ENCODE peak calls at places on chromosomes 4 and X, in six cellular contexts. L, F, Z, B, N and D are unnamed samples. For H3K27me3 and H3K36me3, the result is how much of the 10 kb centered on the place peaks cover.

GRCh38 chrX:66053414-66053813 is 13.5 kb upstream of the VSIG4 start:
- DNase-seq in L (no peak), F (peak), B (no peak), Z (no peak), N (no peak), D (no peak)

GRCh38 chrX:2874222-2875135 is 45.7 kb downstream of the GYG2 start:
- DNase-seq in Z (no peak), F (no peak), N (no peak), B (no peak), L (no peak), D (no peak)

GRCh38 chr4:75030649-75031235 is 97.8 kb downstream of the PARM1 start:
- DNase-seq in N (peak), Z (peak), B (no peak), F (no peak), L (no peak), D (no peak)

GRCh38 chrX:14801136-14801535 is 71.7 kb downstream of the FANCB start:
- DNase-seq in Z (no peak), N (no peak), B (no peak), F (no peak), L (peak), D (no peak)

GRCh38 chrX:131633285-131633917 is 89.5 kb downstream of the OR13H1 start:
- DNase-seq in L (peak), B (peak), F (peak), Z (peak), N (peak), D (peak)

GRCh38 chr4:69896530-69897116 is 34.2 kb upstream of the CSN1S1 start:
- DNase-seq in F (no peak), L (no peak), Z (no peak), B (no peak), N (no peak), D (no peak)

GRCh38 chr4:102757681-102758080 is 3.1 kb downstream of the MANBA start:
- DNase-seq in N (no peak), L (no peak), Z (no peak), B (no peak), F (peak), D (no peak)

GRCh38 chr4:180380733-180381132 is 1862.5 kb upstream of the TENM3 start:
- DNase-seq in N (no peak), L (peak), Z (no peak), F (no peak), B (no peak), D (no peak)

GRCh38 chr4:164350086-164350485 is 403.8 kb upstream of the SMIM31 start:
- DNase-seq in Z (no peak), N (no peak), L (peak), F (no peak), B (no peak), D (no peak)

GRCh38 chr4:99156992-99157391 is 12.9 kb upstream of the ADH4 start:
- DNase-seq in B (no peak), N (no peak), F (no peak), Z (no peak), L (no peak), D (no peak)

GRCh38 chr4:16110906-16111305 is 27.1 kb upstream of the PROM1 start:
- DNase-seq in N (no peak), Z (no peak), L (no peak), B (no peak), F (peak), D (no peak)

GRCh38 chrX:40154853-40155616 is 57.3 kb upstream of the BCOR start:
- DNase-seq in F (peak), B (peak), N (peak), L (no peak), Z (peak), D (no peak)

GRCh38 chr4:77044458-77045124 is 31.2 kb downstream of the CCNI start:
- DNase-seq in L (peak), F (no peak), N (no peak), B (no peak), Z (no peak), D (no peak)

GRCh38 chr4:75327804-75328512 is 186.2 kb downstream of the RCHY1 start:
- DNase-seq in Z (no peak), F (no peak), L (no peak), B (no peak), N (no peak), D (no peak)

GRCh38 chr4:174314770-174315169 is 31.1 kb downstream of the CEP44 start:
- DNase-seq in B (no peak), N (no peak), F (peak), Z (no peak), L (peak), D (no peak)

GRCh38 chr4:128924951-128925350 is 115.5 kb downstream of the JADE1 start:
- DNase-seq in Z (no peak), F (no peak), L (peak), N (no peak), B (no peak), D (no peak)

GRCh38 chr4:84647307-84647884 is 64.5 kb downstream of the CDS1 start:
- DNase-seq in N (no peak), L (no peak), F (peak), Z (no peak), B (no peak), D (no peak)

GRCh38 chr4:57504139-57504538 is 394.0 kb upstream of the IGFBP7 start:
- DNase-seq in Z (no peak), B (no peak), L (no peak), F (no peak), N (no peak), D (no peak)

GRCh38 chr4:51853027-51853682 is 10.2 kb downstream of the DCUN1D4 start:
- DNase-seq in N (peak), B (no peak), F (peak), Z (peak), L (no peak), D (no peak)

GRCh38 chrX:19810370-19810769 is 77.0 kb downstream of the SH3KBP1 start:
- DNase-seq in F (no peak), B (no peak), Z (no peak), N (no peak), L (no peak), D (no peak)

GRCh38 chr4:52939325-52939724 is 77.2 kb downstream of the RASL11B start:
- DNase-seq in L (no peak), F (no peak), N (no peak), Z (no peak), B (no peak), D (no peak)

GRCh38 chr4:932713-933070 is 432 bp downstream of the TMEM175 start:
- DNase-seq in Z (no peak), N (no peak), L (no peak), F (no peak), B (no peak), D (no peak)

GRCh38 chr4:177393236-177393635 is 49.0 kb downstream of the AGA start:
- DNase-seq in L (no peak), N (no peak), F (no peak), Z (no peak), B (no peak), D (no peak)

GRCh38 chr4:119211856-119212250 is 660 bp upstream of the USP53 start:
- DNase-seq in L (no peak), F (no peak), B (no peak), N (no peak), Z (no peak), D (no peak)

GRCh38 chrX:139881572-139881971 is 51.3 kb downstream of the ATP11C start:
- DNase-seq in N (no peak), B (no peak), L (no peak), F (no peak), Z (no peak), D (no peak)

GRCh38 chrX:123274796-123275195 is 90.7 kb downstream of the GRIA3 start:
- DNase-seq in Z (no peak), B (no peak), N (no peak), L (no peak), F (no peak), D (no peak)

GRCh38 chr4:37008199-37008598 is 236.3 kb upstream of the NWD2 start:
- DNase-seq in Z (no peak), L (no peak), F (no peak), N (no peak), B (no peak), D (peak)

GRCh38 chr4:25779021-25779420 is 83.8 kb downstream of the SEL1L3 start:
- DNase-seq in Z (no peak), B (no peak), F (no peak), L (peak), N (no peak), D (no peak)

GRCh38 chr4:181823645-181824044 is 419.6 kb upstream of the TENM3 start:
- DNase-seq in N (no peak), F (no peak), L (no peak), B (no peak), Z (no peak), D (no peak)

GRCh38 chr4:103012085-103012484 is 7.4 kb downstream of the SLC9B1 start:
- DNase-seq in L (peak), Z (no peak), N (no peak), B (no peak), F (no peak), D (peak)

GRCh38 chrX:19660604-19661003 is 145.3 kb upstream of the MAP3K15 start:
- DNase-seq in B (no peak), L (no peak), F (no peak), Z (no peak), N (no peak), D (no peak)

DNA sequence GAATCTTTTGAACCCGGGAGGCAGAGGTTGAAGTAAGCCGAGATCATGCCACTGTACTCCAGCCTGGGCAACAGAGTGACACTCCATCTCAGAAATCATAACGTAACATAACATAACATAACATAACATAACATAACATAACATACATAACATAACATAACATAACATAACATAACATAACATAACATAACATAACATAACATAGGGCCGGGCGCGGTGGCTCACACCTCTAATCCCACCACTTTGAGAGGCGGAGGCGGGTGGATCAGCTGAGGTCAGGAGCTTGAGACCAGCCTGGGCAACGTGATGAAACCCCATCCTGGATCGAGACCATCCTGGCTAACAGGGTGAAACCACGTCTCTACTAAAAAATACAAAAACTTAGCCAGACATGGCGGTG is 76.7 kb downstream of the NOCT start:
- DNase-seq in N (no peak), Z (no peak), F (no peak), B (no peak), L (no peak), D (no peak)
- H3K27me3 ChIP-seq in N (under half), Z (under half), F (under half), B (under half), L (under half), D (under half)

GRCh38 chrX:72042860-72043248 is 88.9 kb downstream of the RTL5 start:
- DNase-seq in Z (no peak), L (no peak), N (no peak), F (peak), B (no peak), D (no peak)

GRCh38 chrX:72046447-72046846 is 85.3 kb downstream of the RTL5 start:
- DNase-seq in B (no peak), N (no peak), F (no peak), L (no peak), Z (no peak), D (no peak)

GRCh38 chrX:72041901-72042859 is 89.5 kb downstream of the RTL5 start:
- DNase-seq in B (no peak), L (no peak), Z (no peak), F (peak), N (no peak), D (no peak)

GRCh38 chrX:72045552-72046277 is 86.0 kb downstream of the RTL5 start:
- DNase-seq in Z (peak), F (peak), B (no peak), L (peak), N (no peak), D (peak)

DNA sequence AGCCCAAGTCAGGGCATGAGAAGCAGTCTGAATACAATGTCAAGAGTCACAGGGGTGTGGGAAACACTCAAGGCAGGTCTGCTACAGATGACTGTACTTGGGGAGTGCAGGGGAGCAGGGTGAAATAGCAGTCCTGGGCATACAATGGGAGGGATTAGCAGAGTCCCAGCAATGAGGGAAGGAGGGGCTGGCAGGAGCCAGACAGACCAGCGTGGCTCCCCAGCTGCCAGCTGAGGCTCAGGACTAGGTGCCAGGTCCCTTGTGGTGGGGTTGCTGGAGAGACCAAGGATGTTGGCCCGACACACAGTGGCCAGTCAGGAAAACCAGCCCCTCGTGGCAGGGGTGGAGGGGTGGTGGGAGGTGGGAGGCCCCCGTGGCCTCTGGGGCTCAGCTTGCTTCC is 86.6 kb downstream of the RTL5 start:
- DNase-seq in N (no peak), B (no peak), F (peak), Z (peak), L (peak), D (no peak)
- H3K4me3 ChIP-seq in N (no peak), B (no peak), F (no peak), Z (no peak), L (no peak), D (no peak)

DNA sequence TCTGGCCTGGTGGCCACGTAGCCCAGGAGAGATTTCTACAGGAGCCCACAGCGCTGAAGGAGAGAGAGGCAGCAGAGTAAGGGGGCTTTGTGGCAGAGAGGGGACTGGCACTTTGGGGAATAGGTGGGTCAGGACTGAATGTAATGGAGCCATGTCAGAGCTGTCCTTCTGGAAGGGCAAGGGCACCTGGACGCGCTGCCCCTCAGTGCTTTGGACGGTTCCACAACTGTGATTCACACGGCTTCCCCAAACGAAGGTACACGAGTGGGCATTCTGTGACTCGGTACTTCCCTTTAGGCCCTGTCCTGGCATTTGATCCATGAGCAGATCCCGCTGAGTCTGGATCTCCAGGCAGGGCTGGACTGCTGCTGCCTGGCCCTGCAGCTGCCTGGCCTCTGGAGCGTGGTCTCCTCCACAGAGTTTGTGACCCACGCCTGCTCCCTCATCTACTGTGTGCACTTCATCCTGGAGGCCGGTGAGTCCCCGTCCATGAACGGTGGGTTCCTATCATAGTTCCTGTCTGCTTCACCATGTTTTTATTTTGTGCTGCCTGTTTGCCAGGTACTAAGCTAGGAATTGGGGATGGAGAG is 35.2 kb upstream of the MSANTD1 start:
- DNase-seq in F (no peak), L (no peak), B (peak), Z (no peak), N (no peak), D (no peak)
- H3K36me3 ChIP-seq in F (half or more), L (under half), B (half or more), Z (half or more), N (under half), D (under half)

DNA sequence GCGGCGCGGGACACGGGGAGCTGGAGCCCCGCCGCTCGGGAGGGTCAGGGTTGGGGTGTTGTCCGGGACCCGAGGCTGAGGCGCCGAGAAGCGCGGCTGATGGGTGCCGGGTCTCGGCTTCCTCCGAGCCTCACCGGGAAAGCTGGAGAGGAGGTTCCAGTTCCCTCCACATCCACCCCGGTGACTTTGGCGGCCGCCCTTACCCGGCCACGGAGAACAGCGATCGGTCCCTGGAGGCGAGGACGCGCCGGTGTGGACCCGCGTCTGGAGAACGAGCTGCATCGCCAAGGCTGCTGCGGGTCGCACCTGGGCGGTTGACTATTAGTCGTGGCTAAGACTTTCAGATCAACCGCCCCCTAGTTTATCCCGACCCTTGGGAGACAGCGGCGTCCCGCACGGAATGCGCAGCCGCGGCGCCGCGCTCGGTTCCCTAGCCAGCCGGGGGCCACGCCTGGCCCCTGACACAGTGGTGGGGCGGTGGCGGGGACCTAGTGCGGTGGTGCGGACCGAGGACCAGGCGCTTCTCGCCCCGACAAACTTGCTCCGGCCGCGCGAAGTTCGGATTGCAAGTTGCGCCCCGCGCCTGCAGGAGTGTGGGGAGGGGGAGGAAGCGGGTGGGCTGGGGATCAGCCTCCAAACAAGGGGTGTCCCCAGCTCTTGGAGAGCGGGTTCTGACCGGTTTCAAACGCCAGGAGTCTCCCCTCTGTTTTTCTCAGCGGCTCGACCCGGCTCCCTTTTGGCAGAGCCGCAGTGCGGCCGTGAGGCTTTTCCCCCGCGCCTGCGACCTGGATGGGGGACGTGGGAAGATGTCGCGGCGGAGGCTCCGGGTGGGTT is 540 bp downstream of the FHDC1 start:
- DNase-seq in F (peak), B (peak), Z (peak), L (peak), N (peak), D (peak)
- H3K27me3 ChIP-seq in F (under half), B (under half), Z (under half), L (under half), N (under half), D (under half)

GRCh38 chr4:110348711-110349383 is 127.1 kb upstream of the ENPEP start:
- DNase-seq in B (no peak), F (no peak), N (peak), L (no peak), Z (no peak), D (no peak)

GRCh38 chr4:110357521-110357920 is 118.4 kb upstream of the ENPEP start:
- DNase-seq in B (no peak), F (no peak), N (no peak), Z (no peak), L (no peak), D (no peak)

GRCh38 chr4:110359076-110359475 is 116.9 kb upstream of the ENPEP start:
- DNase-seq in N (no peak), F (no peak), Z (no peak), L (no peak), B (no peak), D (no peak)

GRCh38 chr4:110352670-110353442 is 123.1 kb upstream of the ENPEP start:
- DNase-seq in Z (no peak), F (no peak), N (no peak), B (no peak), L (no peak), D (no peak)

DNA sequence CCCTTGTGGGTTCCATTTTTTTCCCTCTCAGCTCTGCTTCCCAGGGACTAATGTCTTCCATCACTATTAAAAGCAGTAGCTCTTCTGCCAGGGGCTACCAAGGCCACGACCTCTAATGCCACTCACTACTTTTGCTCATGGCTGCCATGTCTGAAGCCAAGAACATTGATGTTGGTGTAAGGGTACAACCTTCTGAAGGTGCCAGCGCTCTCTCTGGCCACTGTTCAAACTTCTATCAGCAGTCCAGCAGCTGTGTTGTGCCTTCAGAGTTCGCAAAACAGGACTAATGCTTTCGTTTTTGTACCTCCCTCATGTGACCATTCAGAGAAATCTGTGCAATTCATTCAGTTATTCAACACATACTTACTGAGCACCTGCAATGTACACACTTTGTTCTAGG is 121.5 kb upstream of the ENPEP start:
- DNase-seq in F (no peak), N (no peak), B (no peak), Z (no peak), L (no peak), D (no peak)
- H3K4me3 ChIP-seq in F (no peak), N (no peak), B (no peak), Z (no peak), L (no peak), D (no peak)

GRCh38 chr4:7007142-7007907 is 35.8 kb upstream of the TADA2B start:
- DNase-seq in L (no peak), F (peak), N (no peak), Z (no peak), B (peak), D (no peak)
- H3K36me3 ChIP-seq in L (under half), F (half or more), N (under half), Z (under half), B (under half), D (under half)

GRCh38 chr4:11073621-11074051 is 355.1 kb downstream of the HS3ST1 start:
- DNase-seq in L (no peak), Z (no peak), B (no peak), F (peak), N (no peak), D (no peak)

GRCh38 chr4:11072426-11072825 is 356.3 kb downstream of the HS3ST1 start:
- DNase-seq in Z (no peak), F (no peak), N (no peak), L (no peak), B (no peak), D (no peak)

GRCh38 chr4:11072999-11073398 is 355.7 kb downstream of the HS3ST1 start:
- DNase-seq in B (no peak), F (no peak), N (no peak), L (no peak), Z (no peak), D (no peak)

GRCh38 chr4:11070813-11071212 is 357.9 kb downstream of the HS3ST1 start:
- DNase-seq in F (no peak), B (no peak), Z (no peak), N (no peak), L (no peak), D (no peak)

GRCh38 chr4:11069581-11069980 is 359.1 kb downstream of the HS3ST1 start:
- DNase-seq in F (peak), L (no peak), Z (no peak), B (no peak), N (no peak), D (no peak)
- H3K27me3 ChIP-seq in F (under half), L (under half), Z (under half), B (under half), N (under half), D (under half)